ENCODE peak calls at places on chromosome 11, in seven cellular contexts. W is brain microvascular endothelial cell, G is fibroblast of mammary gland, I is left ventricle myocardium inferior, C is tibial artery, D is cardiac fibroblast, U is aorta. L is an unnamed sample.

GRCh38 chr11:123261345-123262106 is 66.5 kb upstream of the CLMP start:
- DNase-seq in G (peak), I (peak), C (peak), U (peak), D (peak), W (peak), L (peak)

GRCh38 chr11:80593981-80594380 is 1153.2 kb upstream of the TENM4 start:
- DNase-seq in D (peak), W (peak), G (peak), C (no peak), U (no peak), I (no peak), L (peak)

GRCh38 chr11:133064152-133064877 is 468.0 kb downstream of the OPCML start:
- DNase-seq in U (peak), W (peak), I (peak), D (peak), C (peak), G (peak), L (peak)

GRCh38 chr11:27635567-27636037 is 64.7 kb downstream of the BDNF start:
- DNase-seq in W (no peak), U (no peak), D (no peak), G (no peak), C (no peak), I (no peak), L (no peak)

GRCh38 chr11:34897171-34897870 is 18.9 kb downstream of the APIP start:
- DNase-seq in U (no peak), C (no peak), G (no peak), I (no peak), D (no peak), W (no peak), L (no peak)

GRCh38 chr11:124736738-124737137 is 3.0 kb upstream of the NRGN start:
- DNase-seq in D (no peak), W (no peak), C (peak), U (no peak), I (no peak), G (no peak), L (no peak)

GRCh38 chr11:47886096-47886495 is 37.9 kb upstream of the NUP160 start:
- DNase-seq in G (peak), U (peak), I (no peak), W (peak), D (peak), C (peak), L (peak)

GRCh38 chr11:64453466-64453865 is 94.5 kb downstream of the RPS6KA4 start:
- DNase-seq in G (no peak), I (no peak), W (no peak), U (no peak), D (no peak), C (no peak), L (no peak)

GRCh38 chr11:12787847-12788246 is 113.6 kb downstream of the TEAD1 start:
- DNase-seq in W (peak), G (peak), U (peak), I (no peak), C (no peak), D (peak), L (peak)

GRCh38 chr11:133964946-133965632 is 8.3 kb upstream of the IGSF9B start:
- DNase-seq in D (peak), I (no peak), G (peak), W (no peak), C (peak), U (no peak), L (peak)

GRCh38 chr11:113664069-113664980 is 41.8 kb downstream of the TMPRSS5 start:
- DNase-seq in C (no peak), G (peak), U (no peak), I (no peak), D (no peak), W (peak), L (peak)

GRCh38 chr11:44133335-44133946 is 38.0 kb downstream of the EXT2 start:
- DNase-seq in U (no peak), W (peak), G (peak), C (no peak), I (no peak), D (peak), L (peak)

GRCh38 chr11:68338041-68338800 is 25.8 kb downstream of the LRP5 start:
- DNase-seq in C (peak), D (peak), U (peak), I (no peak), W (peak), G (peak), L (peak)

GRCh38 chr11:10930961-10931760 is 73.3 kb upstream of the ZBED5 start:
- DNase-seq in W (peak), C (peak), I (peak), G (peak), D (peak), U (peak), L (peak)

GRCh38 chr11:67470337-67471002 is 1.4 kb upstream of the TMEM134 start:
- DNase-seq in C (no peak), D (no peak), U (no peak), I (no peak), G (no peak), W (no peak), L (no peak)

GRCh38 chr11:103749158-103749557 is 287.3 kb upstream of the DDI1 start:
- DNase-seq in U (no peak), C (no peak), I (no peak), G (no peak), D (no peak), W (no peak), L (no peak)

GRCh38 chr11:104319396-104319795 is 155.4 kb upstream of the PDGFD start:
- DNase-seq in U (no peak), D (no peak), G (no peak), I (no peak), C (no peak), W (no peak), L (no peak)

GRCh38 chr11:1482581-1483444 is 3.8 kb downstream of the MOB2 start:
- DNase-seq in G (no peak), U (peak), D (no peak), I (peak), C (peak), W (no peak), L (no peak)

GRCh38 chr11:57568330-57568766 is 876 bp upstream of the UBE2L6 start:
- DNase-seq in W (peak), D (peak), G (peak), C (peak), U (no peak), I (no peak), L (peak)

GRCh38 chr11:727281-727701 is 20.0 kb upstream of the TALDO1 start:
- DNase-seq in G (no peak), C (no peak), D (no peak), I (no peak), W (no peak), U (peak), L (no peak)

DNA sequence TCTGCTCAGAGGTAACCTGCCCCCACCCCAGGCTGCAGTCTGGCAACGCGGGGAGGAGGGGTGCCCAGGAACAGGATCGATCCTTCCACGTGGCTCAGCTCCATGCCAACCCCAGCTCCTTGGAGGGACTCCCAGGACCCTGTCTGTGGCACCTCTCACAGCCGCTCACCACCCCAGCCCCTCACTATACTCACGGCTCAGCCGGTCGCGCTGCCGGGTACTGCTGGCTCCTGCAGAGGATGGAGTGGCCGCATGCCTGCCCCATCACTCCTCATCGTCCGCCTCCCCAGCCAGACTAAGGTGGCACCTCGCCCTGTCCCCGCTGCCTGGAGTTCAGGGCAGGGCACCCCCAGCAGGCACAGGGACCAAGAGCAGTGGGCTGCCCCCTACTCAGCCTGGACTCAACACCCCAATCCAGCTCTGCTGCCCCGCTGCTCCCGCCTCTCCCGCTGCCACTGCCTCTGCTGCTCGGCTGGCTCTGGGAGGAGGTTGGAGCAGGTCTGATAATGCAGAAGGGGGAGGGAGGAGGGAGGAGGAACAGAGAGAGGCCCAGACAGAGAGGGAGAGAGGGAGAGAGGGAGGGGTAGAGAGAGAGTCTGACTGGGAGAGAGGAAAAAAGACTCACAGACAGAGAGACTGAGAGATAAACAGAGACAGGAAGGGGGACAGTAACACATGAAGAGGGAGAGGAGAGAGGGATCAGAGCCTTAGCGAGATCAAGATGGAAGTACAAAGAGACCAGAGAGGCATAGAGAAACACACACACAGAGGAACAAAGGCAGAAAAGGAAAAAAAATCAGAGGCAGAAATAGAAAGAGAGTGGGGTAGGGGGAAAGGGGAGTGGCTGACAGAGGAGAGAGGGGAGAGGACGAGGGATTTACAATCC is at the start of gene PDE2A:
- DNase-seq in D (no peak), W (no peak), G (no peak), I (no peak), C (no peak), U (no peak), L (no peak)
- H3K4me3 ChIP-seq in D (no peak), W (no peak), G (no peak), I (no peak), C (no peak), U (no peak), L (no peak)

GRCh38 chr11:18383388-18384156 is 10.8 kb upstream of the LDHA start:
- DNase-seq in I (peak), U (peak), G (peak), C (peak), D (peak), W (peak), L (peak)
- H3K4me3 ChIP-seq in I (peak), U (no peak), G (peak), C (no peak), D (peak), W (no peak), L (no peak)

GRCh38 chr11:33802414-33802950 is 28.2 kb upstream of the FBXO3 start:
- DNase-seq in D (peak), G (peak), C (peak), W (peak), I (peak), U (peak), L (peak)
- H3K4me3 ChIP-seq in D (peak), G (peak), C (no peak), W (peak), I (peak), U (no peak), L (peak)

DNA sequence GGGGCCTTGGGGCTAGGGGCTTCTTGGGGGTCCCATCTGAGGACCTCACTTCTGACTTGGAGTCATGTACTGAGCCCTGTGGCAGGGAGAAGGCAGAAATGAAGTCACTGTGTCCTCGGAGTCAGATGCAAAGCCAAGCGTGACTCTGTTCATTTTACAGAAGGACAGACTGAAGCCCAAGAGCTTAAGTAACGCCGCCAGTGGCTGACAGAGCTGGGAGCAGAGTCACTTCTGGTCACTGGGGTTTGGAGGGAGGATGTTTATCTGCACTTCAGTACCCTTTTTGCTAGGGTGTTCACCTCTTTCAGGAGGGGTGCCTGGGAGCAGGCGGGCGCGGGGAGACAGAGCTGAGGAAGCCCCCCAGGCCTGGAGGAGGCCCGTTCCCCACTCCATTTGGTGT is 10.7 kb downstream of the CD6 start:
- DNase-seq in W (no peak), C (no peak), U (no peak), D (no peak), G (no peak), I (no peak), L (no peak)
- H3K4me3 ChIP-seq in W (no peak), C (no peak), U (no peak), D (no peak), G (no peak), I (no peak), L (no peak)

GRCh38 chr11:19511413-19512183 is 201.0 kb upstream of the NAV2 start:
- DNase-seq in W (no peak), I (peak), U (peak), D (peak), C (peak), G (peak), L (peak)

GRCh38 chr11:19511066-19511412 is 201.6 kb upstream of the NAV2 start:
- DNase-seq in U (no peak), C (no peak), W (no peak), G (peak), I (no peak), D (no peak), L (no peak)

GRCh38 chr11:19510468-19510867 is 202.2 kb upstream of the NAV2 start:
- DNase-seq in D (no peak), G (no peak), W (no peak), U (no peak), C (no peak), I (no peak), L (no peak)

GRCh38 chr11:19512621-19513020 is 200.0 kb upstream of the NAV2 start:
- DNase-seq in D (no peak), C (no peak), W (no peak), U (no peak), I (no peak), G (no peak), L (no peak)

GRCh38 chr11:19513253-19513652 is 199.4 kb upstream of the NAV2 start:
- DNase-seq in C (no peak), I (no peak), G (no peak), U (no peak), W (no peak), D (no peak), L (no peak)
- H3K4me3 ChIP-seq in C (no peak), I (no peak), G (no peak), U (no peak), W (no peak), D (no peak), L (no peak)

DNA sequence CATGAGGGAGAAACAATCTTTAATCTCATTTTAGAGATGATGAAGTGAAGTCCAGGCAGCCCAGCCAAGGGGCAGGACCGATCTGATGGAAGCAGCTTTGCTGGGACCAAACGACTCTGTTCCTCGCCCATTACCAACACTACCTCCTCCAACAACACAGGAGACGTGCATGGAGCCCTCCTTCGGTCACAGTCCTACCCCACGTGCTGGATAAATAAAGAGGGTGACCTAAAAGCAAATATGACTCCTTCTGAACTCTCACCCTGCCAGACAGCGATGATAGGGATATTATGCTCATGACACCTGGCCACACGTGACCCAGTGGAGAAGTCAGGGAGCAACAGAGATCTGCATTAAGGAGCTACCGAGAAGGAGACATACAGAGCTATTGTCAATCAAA is 26.0 kb downstream of the SCGB1A1 start:
- DNase-seq in D (no peak), W (no peak), I (no peak), G (peak), C (no peak), U (no peak), L (no peak)
- H3K4me3 ChIP-seq in D (peak), W (peak), I (peak), G (peak), C (peak), U (no peak), L (peak)

L was measured in choroid plexus epithelial cell.